ENCODE peak calls at places on chromosomes 12 and 14, in six cellular contexts. T is heart left ventricle, H is endodermal cell, M is activated B cell treated with CpG ODN at 0.5 μM for 24 hours, V is fibroblast of mammary gland, J is T-cell. O is an unnamed sample.

GRCh38 chr12:1993871-1994371 is 10.3 kb downstream of the DCP1B start:
- DNase-seq in H (no peak), V (peak), J (no peak), T (no peak), M (no peak), O (no peak)

GRCh38 chr12:58803893-58804292 is 116.4 kb downstream of the LRIG3 start:
- DNase-seq in H (no peak), J (no peak), M (no peak), V (peak), T (no peak), O (no peak)

GRCh38 chr14:89445252-89445973 is 28.4 kb upstream of the FOXN3 start:
- DNase-seq in T (no peak), M (no peak), V (no peak), H (no peak), J (no peak), O (no peak)

GRCh38 chr12:3214508-3215365 is 137.6 kb downstream of the TSPAN9 start:
- DNase-seq in M (no peak), J (no peak), H (peak), T (no peak), V (no peak), O (no peak)

GRCh38 chr14:91957876-91958313 is 10.4 kb upstream of the FBLN5 start:
- DNase-seq in T (no peak), H (no peak), J (no peak), M (no peak), V (no peak), O (no peak)

GRCh38 chr14:72611956-72612500 is 281.9 kb downstream of the DPF3 start:
- DNase-seq in V (no peak), T (no peak), M (no peak), H (peak), J (no peak), O (no peak)

GRCh38 chr14:80202888-80203562 is 8.3 kb downstream of the DIO2 start:
- DNase-seq in T (no peak), V (peak), M (no peak), H (peak), J (no peak), O (peak)

GRCh38 chr12:18158774-18159557 is 69.0 kb upstream of the RERGL start:
- DNase-seq in T (no peak), H (peak), V (peak), J (peak), M (no peak), O (no peak)

GRCh38 chr14:32657081-32657480 is 281.6 kb upstream of the NPAS3 start:
- DNase-seq in M (no peak), V (peak), H (peak), T (peak), J (no peak), O (peak)

GRCh38 chr12:120755269-120755668 is 29.6 kb downstream of the ACADS start:
- DNase-seq in M (no peak), J (no peak), T (no peak), V (no peak), H (no peak), O (no peak)

GRCh38 chr12:118958520-118958919 is 22.8 kb upstream of the SRRM4 start:
- DNase-seq in M (no peak), J (no peak), V (no peak), H (peak), T (no peak), O (no peak)

GRCh38 chr14:86035882-86036281 is 505.9 kb downstream of the FLRT2 start:
- DNase-seq in T (no peak), H (peak), J (no peak), M (no peak), V (peak), O (no peak)

GRCh38 chr14:32542507-32542906 is 213.4 kb downstream of the AKAP6 start:
- DNase-seq in V (no peak), M (no peak), J (no peak), T (no peak), H (no peak), O (no peak)

GRCh38 chr14:73526036-73526984 is 10.6 kb upstream of the ACOT1 start:
- DNase-seq in T (peak), J (no peak), H (no peak), M (no peak), V (peak), O (no peak)

GRCh38 chr12:94649349-94650142 is 811 bp downstream of the TMCC3 start:
- DNase-seq in V (peak), J (no peak), H (peak), T (peak), M (peak), O (no peak)

GRCh38 chr12:98808243-98808895 is 163.3 kb downstream of the APAF1 start:
- DNase-seq in M (no peak), T (no peak), H (peak), J (no peak), V (no peak), O (no peak)

GRCh38 chr14:94100847-94101246 is 9.7 kb upstream of the IFI27 start:
- DNase-seq in M (no peak), T (no peak), J (no peak), V (peak), H (no peak), O (no peak)

GRCh38 chr12:23640754-23641153 is 308.7 kb downstream of the SOX5 start:
- DNase-seq in M (no peak), T (no peak), H (peak), J (no peak), V (no peak), O (no peak)

GRCh38 chr14:95683793-95684192 is 2.4 kb upstream of the TCL1B start:
- DNase-seq in V (peak), H (peak), T (no peak), M (no peak), J (no peak), O (no peak)

GRCh38 chr12:29103539-29103974 is 45.5 kb upstream of the FAR2 start:
- DNase-seq in V (no peak), M (no peak), T (no peak), H (no peak), J (peak), O (peak)

GRCh38 chr12:13784504-13784903 is 196.9 kb downstream of the GRIN2B start:
- DNase-seq in M (no peak), V (no peak), T (peak), J (no peak), H (no peak), O (no peak)

GRCh38 chr12:19978193-19978592 is 390.1 kb upstream of the PDE3A start:
- DNase-seq in H (no peak), M (no peak), J (no peak), V (peak), T (no peak), O (no peak)

GRCh38 chr12:15829949-15830348 is 40.8 kb upstream of the EPS8 start:
- DNase-seq in V (peak), H (no peak), M (no peak), J (no peak), T (peak), O (no peak)

GRCh38 chr12:75323663-75324062 is 6.5 kb downstream of the CAPS2 start:
- DNase-seq in H (no peak), T (no peak), M (no peak), J (no peak), V (peak), O (no peak)

O was measured in KG1.